ENCODE peak calls at places on chromosomes 13 and 19, in six cellular contexts. One of them, this sample, is unnamed.
A peak's percentile ranks its signal among the peaks of the same experiment; 100 is the strongest.

GRCh38 chr13:27708325-27708724 is 84.0 kb upstream of the GSX1 start:
- DNase-seq in H1: no peak
- DNase-seq in K562: no peak
- DNase-seq in GM12878: no peak
- DNase-seq in HepG2: no peak
- DNase-seq in GM12891: no peak
- DNase-seq in this sample: no peak

GRCh38 chr19:33333151-33333550 is 30.8 kb upstream of the CEBPA start:
- DNase-seq in H1: no peak
- DNase-seq in K562: no peak
- DNase-seq in GM12878: no peak
- DNase-seq in HepG2: no peak
- DNase-seq in GM12891: no peak
- DNase-seq in this sample: no peak

GRCh38 chr13:110676057-110676510 is 29.8 kb downstream of the CARS2 start:
- DNase-seq in H1: no peak
- DNase-seq in K562: no peak
- DNase-seq in GM12878: peak; percentile 73
- DNase-seq in HepG2: no peak
- DNase-seq in GM12891: peak; percentile 40
- DNase-seq in this sample: no peak

GRCh38 chr19:1266116-1266817 is 2.9 kb upstream of the CIRBP start:
- DNase-seq in H1: peak; percentile 97
- DNase-seq in K562: peak; percentile 87
- DNase-seq in GM12878: no peak
- DNase-seq in HepG2: peak; percentile 80
- DNase-seq in GM12891: peak; percentile 81
- DNase-seq in this sample: peak; percentile 88

GRCh38 chr13:39263033-39263432 is 224.8 kb downstream of the NHLRC3 start:
- DNase-seq in H1: peak; percentile 67
- DNase-seq in K562: peak; percentile 23
- DNase-seq in GM12878: peak; percentile 9
- DNase-seq in HepG2: peak; percentile 23
- DNase-seq in GM12891: peak; percentile 17
- DNase-seq in this sample: peak; percentile 8

GRCh38 chr13:46893221-46893620 is 3.6 kb downstream of the HTR2A start:
- DNase-seq in H1: no peak
- DNase-seq in K562: no peak
- DNase-seq in GM12878: no peak
- DNase-seq in HepG2: no peak
- DNase-seq in GM12891: no peak
- DNase-seq in this sample: no peak

GRCh38 chr13:50033696-50034095 is 18.5 kb downstream of the KCNRG start:
- DNase-seq in H1: no peak
- DNase-seq in K562: no peak
- DNase-seq in GM12878: no peak
- DNase-seq in HepG2: no peak
- DNase-seq in GM12891: no peak
- DNase-seq in this sample: no peak

GRCh38 chr19:29819300-29819699 is 7.5 kb downstream of the CCNE1 start:
- DNase-seq in H1: no peak
- DNase-seq in K562: no peak
- DNase-seq in GM12878: no peak
- DNase-seq in HepG2: no peak
- DNase-seq in GM12891: no peak
- DNase-seq in this sample: no peak

GRCh38 chr13:98784666-98785065 is 32.2 kb upstream of the SLC15A1 start:
- DNase-seq in H1: no peak
- DNase-seq in K562: no peak
- DNase-seq in GM12878: no peak
- DNase-seq in HepG2: no peak
- DNase-seq in GM12891: no peak
- DNase-seq in this sample: no peak

GRCh38 chr13:62483774-62484173 is 1068.1 kb upstream of the PCDH20 start:
- DNase-seq in H1: no peak
- DNase-seq in K562: no peak
- DNase-seq in GM12878: no peak
- DNase-seq in HepG2: no peak
- DNase-seq in GM12891: no peak
- DNase-seq in this sample: no peak

GRCh38 chr19:3062165-3063105 is at the start of gene TLE5:
- DNase-seq in H1: peak; percentile 56
- DNase-seq in K562: peak; percentile 89
- DNase-seq in GM12878: no peak
- DNase-seq in HepG2: peak; percentile 43
- DNase-seq in GM12891: peak; percentile 79
- DNase-seq in this sample: peak; percentile 83

GRCh38 chr13:30113983-30114491 is 193.3 kb downstream of the KATNAL1 start:
- DNase-seq in H1: peak; percentile 49
- DNase-seq in K562: peak; percentile 13
- DNase-seq in GM12878: no peak
- DNase-seq in HepG2: peak; percentile 12
- DNase-seq in GM12891: no peak
- DNase-seq in this sample: no peak

GRCh38 chr19:10683064-10683426 is 18.2 kb upstream of the QTRT1 start:
- DNase-seq in H1: no peak
- DNase-seq in K562: no peak
- DNase-seq in GM12878: no peak
- DNase-seq in HepG2: no peak
- DNase-seq in GM12891: no peak
- DNase-seq in this sample: no peak

GRCh38 chr13:107824636-107825035 is 390.7 kb downstream of the LIG4 start:
- DNase-seq in H1: no peak
- DNase-seq in K562: no peak
- DNase-seq in GM12878: no peak
- DNase-seq in HepG2: no peak
- DNase-seq in GM12891: no peak
- DNase-seq in this sample: no peak

GRCh38 chr13:79380943-79381445 is 25.1 kb downstream of the RBM26 start:
- DNase-seq in H1: no peak
- DNase-seq in K562: no peak
- DNase-seq in GM12878: no peak
- DNase-seq in HepG2: no peak
- DNase-seq in GM12891: no peak
- DNase-seq in this sample: no peak

GRCh38 chr13:113897161-113897560 is 33.3 kb upstream of the GAS6 start:
- DNase-seq in H1: no peak
- DNase-seq in K562: no peak
- DNase-seq in GM12878: no peak
- DNase-seq in HepG2: peak; percentile 3
- DNase-seq in GM12891: no peak
- DNase-seq in this sample: no peak

GRCh38 chr13:36766295-36766694 is 52.7 kb upstream of the RFXAP start:
- DNase-seq in H1: no peak
- DNase-seq in K562: no peak
- DNase-seq in GM12878: no peak
- DNase-seq in HepG2: peak; percentile 47
- DNase-seq in GM12891: no peak
- DNase-seq in this sample: no peak

GRCh38 chr19:42024622-42025111 is 30.6 kb upstream of the ATP1A3 start:
- DNase-seq in H1: no peak
- DNase-seq in K562: no peak
- DNase-seq in GM12878: no peak
- DNase-seq in HepG2: no peak
- DNase-seq in GM12891: no peak
- DNase-seq in this sample: no peak

GRCh38 chr13:108496364-108497215 is 132.8 kb upstream of the MYO16 start:
- DNase-seq in H1: peak; percentile 46
- DNase-seq in K562: no peak
- DNase-seq in GM12878: no peak
- DNase-seq in HepG2: no peak
- DNase-seq in GM12891: no peak
- DNase-seq in this sample: no peak

GRCh38 chr19:16470911-16471811 is 609 bp downstream of the EPS15L1 start:
- DNase-seq in H1: peak; percentile 62
- DNase-seq in K562: no peak
- DNase-seq in GM12878: no peak
- DNase-seq in HepG2: no peak
- DNase-seq in GM12891: no peak
- DNase-seq in this sample: no peak

GRCh38 chr19:44552324-44552723 is 22.8 kb upstream of the CEACAM20 start:
- DNase-seq in H1: peak; percentile 95
- DNase-seq in K562: peak; percentile 71
- DNase-seq in GM12878: no peak
- DNase-seq in HepG2: peak; percentile 47
- DNase-seq in GM12891: peak; percentile 17
- DNase-seq in this sample: no peak

GRCh38 chr13:54636231-54636630 is 1607.6 kb downstream of the OLFM4 start:
- DNase-seq in H1: no peak
- DNase-seq in K562: no peak
- DNase-seq in GM12878: no peak
- DNase-seq in HepG2: no peak
- DNase-seq in GM12891: no peak
- DNase-seq in this sample: no peak

GRCh38 chr19:5828661-5829566 is 10.6 kb downstream of the FUT6 start:
- DNase-seq in H1: peak; percentile 70
- DNase-seq in K562: peak; percentile 50
- DNase-seq in GM12878: no peak
- DNase-seq in HepG2: no peak
- DNase-seq in GM12891: no peak
- DNase-seq in this sample: peak; percentile 52

GRCh38 chr13:28301839-28302238 is 163.5 kb downstream of the PAN3 start:
- DNase-seq in H1: no peak
- DNase-seq in K562: no peak
- DNase-seq in GM12878: no peak
- DNase-seq in HepG2: no peak
- DNase-seq in GM12891: no peak
- DNase-seq in this sample: no peak

GRCh38 chr19:9535934-9536333 is 2.5 kb downstream of the ZNF426 start:
- DNase-seq in H1: no peak
- DNase-seq in K562: no peak
- DNase-seq in GM12878: no peak
- DNase-seq in HepG2: no peak
- DNase-seq in GM12891: no peak
- DNase-seq in this sample: no peak

GRCh38 chr19:50833802-50834167 is 411 bp upstream of the KLK15 start:
- DNase-seq in H1: no peak
- DNase-seq in K562: no peak
- DNase-seq in GM12878: no peak
- DNase-seq in HepG2: no peak
- DNase-seq in GM12891: no peak
- DNase-seq in this sample: no peak
- TF ChIP-seq POLR2A in H1: no peak
- TF ChIP-seq POLR2A in K562: no peak
- TF ChIP-seq POLR2A in GM12878: no peak
- TF ChIP-seq POLR2A in HepG2: no peak
- TF ChIP-seq POLR2A in GM12891: no peak
- TF ChIP-seq POLR2A in this sample: no peak

GRCh38 chr13:34020388-34020787 is 202.4 kb downstream of the RFC3 start:
- DNase-seq in H1: no peak
- DNase-seq in K562: no peak
- DNase-seq in GM12878: no peak
- DNase-seq in HepG2: no peak
- DNase-seq in GM12891: no peak
- DNase-seq in this sample: no peak

GRCh38 chr13:34013061-34013460 is 195.1 kb downstream of the RFC3 start:
- DNase-seq in H1: no peak
- DNase-seq in K562: no peak
- DNase-seq in GM12878: no peak
- DNase-seq in HepG2: no peak
- DNase-seq in GM12891: no peak
- DNase-seq in this sample: no peak

GRCh38 chr13:34019870-34020269 is 201.9 kb downstream of the RFC3 start:
- DNase-seq in H1: no peak
- DNase-seq in K562: no peak
- DNase-seq in GM12878: no peak
- DNase-seq in HepG2: peak; percentile 99
- DNase-seq in GM12891: no peak
- DNase-seq in this sample: no peak

GRCh38 chr13:34021619-34022018 is 203.7 kb downstream of the RFC3 start:
- DNase-seq in H1: no peak
- DNase-seq in K562: no peak
- DNase-seq in GM12878: no peak
- DNase-seq in HepG2: no peak
- DNase-seq in GM12891: no peak
- DNase-seq in this sample: no peak

GRCh38 chr13:34017231-34017630 is 199.3 kb downstream of the RFC3 start:
- DNase-seq in H1: no peak
- DNase-seq in K562: no peak
- DNase-seq in GM12878: no peak
- DNase-seq in HepG2: no peak
- DNase-seq in GM12891: no peak
- DNase-seq in this sample: no peak
- TF ChIP-seq TAF1 in H1: no peak
- TF ChIP-seq TAF1 in K562: no peak
- TF ChIP-seq TAF1 in GM12878: no peak
- TF ChIP-seq TAF1 in HepG2: no peak
- TF ChIP-seq TAF1 in GM12891: no peak
- TF ChIP-seq TAF1 in this sample: no peak

DNA sequence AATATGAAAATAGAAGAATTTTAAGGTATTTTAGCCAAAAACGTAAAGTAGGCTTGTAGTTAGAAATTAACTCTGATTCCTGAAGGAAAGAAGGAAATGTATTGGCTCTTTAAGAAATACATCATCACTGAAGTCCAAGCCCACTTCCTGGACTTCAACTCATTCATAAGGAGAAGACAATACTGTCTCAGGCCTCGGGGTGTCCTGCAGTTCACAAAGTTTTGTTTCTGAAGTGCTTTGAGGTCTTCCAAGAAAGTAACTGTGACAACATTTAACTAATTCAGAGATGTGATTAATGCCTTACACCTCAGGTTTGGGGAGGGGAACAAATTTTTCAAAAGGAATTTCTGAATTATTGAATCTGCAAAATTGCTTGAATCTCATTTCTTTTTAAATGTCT is 65.8 kb upstream of the STARD13 start:
- DNase-seq in H1: no peak
- DNase-seq in K562: no peak
- DNase-seq in GM12878: no peak
- DNase-seq in HepG2: no peak
- DNase-seq in GM12891: no peak
- DNase-seq in this sample: no peak
- TF ChIP-seq POLR2A in H1: no peak
- TF ChIP-seq POLR2A in K562: no peak
- TF ChIP-seq POLR2A in GM12878: no peak
- TF ChIP-seq POLR2A in HepG2: no peak
- TF ChIP-seq POLR2A in GM12891: no peak
- TF ChIP-seq POLR2A in this sample: no peak

GRCh38 chr19:49666120-49666444 is 349 bp downstream of the BCL2L12 start:
- DNase-seq in H1: no peak
- DNase-seq in K562: no peak
- DNase-seq in GM12878: no peak
- DNase-seq in HepG2: no peak
- DNase-seq in GM12891: no peak
- DNase-seq in this sample: no peak

GRCh38 chr19:49665301-49666119 is at the start of the genes BCL2L12 and IRF3:
- DNase-seq in H1: peak; percentile 98
- DNase-seq in K562: peak; percentile 85
- DNase-seq in GM12878: peak; percentile 84
- DNase-seq in HepG2: peak; percentile 92
- DNase-seq in GM12891: peak; percentile 96
- DNase-seq in this sample: peak; percentile 98

GRCh38 chr19:49662011-49662410 is 3.6 kb downstream of the IRF3 start:
- DNase-seq in H1: no peak
- DNase-seq in K562: no peak
- DNase-seq in GM12878: no peak
- DNase-seq in HepG2: no peak
- DNase-seq in GM12891: no peak
- DNase-seq in this sample: no peak

GRCh38 chr19:49663224-49663623 is 2.4 kb downstream of the IRF3 start:
- DNase-seq in H1: no peak
- DNase-seq in K562: no peak
- DNase-seq in GM12878: no peak
- DNase-seq in HepG2: no peak
- DNase-seq in GM12891: no peak
- DNase-seq in this sample: no peak

GRCh38 chr19:49664171-49665070 is 1.2 kb downstream of the IRF3 start:
- DNase-seq in H1: peak; percentile 96
- DNase-seq in K562: peak; percentile 85
- DNase-seq in GM12878: no peak
- DNase-seq in HepG2: peak; percentile 80
- DNase-seq in GM12891: peak; percentile 83
- DNase-seq in this sample: peak; percentile 91
- TF ChIP-seq TAF1 in H1: peak; percentile 43
- TF ChIP-seq TAF1 in K562: peak; percentile 13
- TF ChIP-seq TAF1 in GM12878: peak; percentile 43
- TF ChIP-seq TAF1 in HepG2: peak; percentile 73
- TF ChIP-seq TAF1 in GM12891: no peak
- TF ChIP-seq TAF1 in this sample: no peak